ENCODE peak calls at places on chromosomes 16 and 17, in seven cellular contexts. E is activated naive CD4-positive, alpha-beta T cell; M is T-helper 17 cell; C is GM04504; X is stimulated activated naive CD4-positive, alpha-beta T cell; W is colonic mucosa; Y is ELR. T is an unnamed sample.

GRCh38 chr16:52569701-52570100 is 22.8 kb upstream of the TOX3 start:
- DNase-seq in E (no peak), C (no peak), Y (no peak), W (no peak), M (no peak), X (no peak), T (no peak)

GRCh38 chr17:8918811-8919210 is 46.7 kb downstream of the PIK3R5 start:
- DNase-seq in C (no peak), E (no peak), W (no peak), Y (peak; percentile 84), M (no peak), X (no peak), T (no peak)

GRCh38 chr17:69325518-69326301 is 1.2 kb downstream of the ABCA5 start:
- DNase-seq in Y (no peak), M (no peak), X (no peak), W (peak; percentile 61), C (no peak), E (no peak), T (no peak)

GRCh38 chr16:69338557-69339288 is 641 bp downstream of the COG8 start:
- DNase-seq in M (no peak), Y (no peak), W (peak; percentile 58), C (no peak), E (no peak), X (no peak), T (no peak)

GRCh38 chr17:13725286-13725990 is 123.7 kb upstream of the HS3ST3A1 start:
- DNase-seq in E (no peak), X (no peak), M (no peak), Y (peak; percentile 77), W (no peak), C (no peak), T (no peak)

GRCh38 chr17:73420897-73421296 is 109.1 kb upstream of the CDC42EP4 start:
- DNase-seq in X (no peak), W (no peak), M (no peak), C (no peak), Y (peak; percentile 88), E (no peak), T (no peak)

GRCh38 chr17:65514082-65514481 is 47.4 kb downstream of the AXIN2 start:
- DNase-seq in W (no peak), E (no peak), M (no peak), X (no peak), C (peak; percentile 58), Y (peak; percentile 80), T (no peak)

GRCh38 chr17:70655179-70655578 is 485.8 kb downstream of the KCNJ2 start:
- DNase-seq in Y (no peak), C (no peak), W (no peak), M (no peak), X (no peak), E (no peak), T (peak; percentile 49)

GRCh38 chr16:82061861-82062525 is 26.9 kb downstream of the HSD17B2 start:
- DNase-seq in Y (peak; percentile 58), C (no peak), W (no peak), M (no peak), X (no peak), E (no peak), T (peak; percentile 5)

GRCh38 chr17:77445908-77446535 is 305.3 kb downstream of the SEC14L1 start:
- DNase-seq in W (peak; percentile 79), E (peak; percentile 46), C (no peak), M (no peak), X (peak; percentile 81), Y (no peak), T (peak; percentile 35)

GRCh38 chr17:60091908-60092331 is 13.2 kb upstream of the HEATR6 start:
- DNase-seq in E (no peak), W (no peak), Y (peak; percentile 76), X (no peak), C (no peak), M (no peak), T (no peak)

GRCh38 chr16:3038256-3038655 is 1.5 kb upstream of the BICDL2 start:
- DNase-seq in C (no peak), X (no peak), E (no peak), Y (no peak), W (peak; percentile 86), M (no peak), T (no peak)

GRCh38 chr17:60293580-60294335 is 98.2 kb downstream of the USP32 start:
- DNase-seq in W (no peak), Y (no peak), C (no peak), M (no peak), E (no peak), X (no peak), T (peak; percentile 29)